ENCODE peak calls at places on chromosomes 2 and 18, in nine cellular contexts. X is lung, Z is MCF 10A, W is Calu3, M is neural progenitor cell, Y is bronchial epithelial cell, B is GM06990, L is IMR-90, D is GM13977. O is an unnamed sample.
A peak's percentile ranks its signal among the peaks of the same experiment; 100 is the strongest.

GRCh38 chr2:209162129-209162528 is 261.7 kb upstream of the MAP2 start:
- DNase-seq in X (no peak), Z (no peak), W (no peak), M (no peak), Y (peak; percentile 21), B (no peak), L (no peak), D (no peak), O (no peak)

GRCh38 chr18:48632676-48633257 is 93.9 kb downstream of the CTIF start:
- DNase-seq in X (no peak), Z (no peak), W (no peak), M (no peak), Y (no peak), B (no peak), L (no peak), D (no peak), O (no peak)

GRCh38 chr18:23684515-23685197 is 4.6 kb upstream of the LAMA3 start:
- DNase-seq in X (no peak), Z (no peak), W (no peak), M (no peak), Y (peak; percentile 48), B (no peak), L (no peak), D (no peak), O (no peak)

GRCh38 chr2:241808701-241809382 is at the start of gene NEU4:
- DNase-seq in X (no peak), Z (no peak), W (no peak), M (peak; percentile 62), Y (no peak), B (no peak), L (no peak), D (no peak), O (no peak)

GRCh38 chr2:172962824-172963223 is 112.8 kb upstream of the MAP3K20 start:
- DNase-seq in X (no peak), Z (peak; percentile 69), W (peak; percentile 13), M (no peak), Y (peak; percentile 85), B (no peak), L (peak; percentile 78), D (no peak), O (peak; percentile 72)

GRCh38 chr2:54122939-54123338 is 7.5 kb downstream of the ACYP2 start:
- DNase-seq in X (no peak), Z (peak; percentile 76), W (peak; percentile 15), M (no peak), Y (peak; percentile 91), B (no peak), L (peak; percentile 80), D (no peak), O (no peak)

GRCh38 chr2:111121028-111121872 is 536 bp downstream of the BCL2L11 start:
- DNase-seq in X (peak; percentile 55), Z (peak; percentile 53), W (peak; percentile 41), M (peak; percentile 75), Y (no peak), B (peak; percentile 73), L (no peak), D (peak; percentile 52), O (no peak)

GRCh38 chr2:126736133-126736874 is 80.3 kb downstream of the GYPC start:
- DNase-seq in X (peak; percentile 14), Z (peak; percentile 36), W (no peak), M (no peak), Y (no peak), B (no peak), L (peak; percentile 40), D (no peak), O (no peak)

GRCh38 chr2:50649626-50650397 is 382.1 kb downstream of the NRXN1 start:
- DNase-seq in X (no peak), Z (peak; percentile 34), W (no peak), M (no peak), Y (peak; percentile 93), B (no peak), L (peak; percentile 56), D (no peak), O (no peak)

GRCh38 chr2:100906131-100906530 is 86.2 kb downstream of the NPAS2 start:
- DNase-seq in X (no peak), Z (no peak), W (no peak), M (no peak), Y (no peak), B (no peak), L (no peak), D (no peak), O (no peak)

GRCh38 chr2:174587607-174588006 is 10.0 kb downstream of the WIPF1 start:
- DNase-seq in X (no peak), Z (no peak), W (no peak), M (no peak), Y (no peak), B (no peak), L (no peak), D (no peak), O (no peak)

GRCh38 chr2:180367831-180368230 is 360.7 kb upstream of the CWC22 start:
- DNase-seq in X (no peak), Z (peak; percentile 65), W (peak; percentile 43), M (no peak), Y (peak; percentile 41), B (no peak), L (peak; percentile 28), D (no peak), O (no peak)

GRCh38 chr2:13474538-13474937 is 757.8 kb downstream of the TRIB2 start:
- DNase-seq in X (no peak), Z (no peak), W (no peak), M (no peak), Y (no peak), B (peak; percentile 17), L (no peak), D (no peak), O (no peak)

GRCh38 chr2:194867328-194867727 is 789.7 kb upstream of the SLC39A10 start:
- DNase-seq in X (no peak), Z (peak; percentile 45), W (peak; percentile 3), M (no peak), Y (peak; percentile 25), B (no peak), L (no peak), D (peak; percentile 5), O (no peak)

GRCh38 chr2:170813611-170814550 is 2.8 kb upstream of the GAD1 start:
- DNase-seq in X (no peak), Z (peak; percentile 60), W (peak; percentile 46), M (peak; percentile 94), Y (peak; percentile 28), B (no peak), L (peak; percentile 44), D (no peak), O (no peak)

GRCh38 chr2:67918471-67918870 is 144.3 kb downstream of the C1D start:
- DNase-seq in X (no peak), Z (no peak), W (no peak), M (no peak), Y (peak; percentile 18), B (no peak), L (no peak), D (no peak), O (no peak)

GRCh38 chr2:10297950-10298349 is 4.8 kb upstream of the HPCAL1 start:
- DNase-seq in X (no peak), Z (peak; percentile 93), W (no peak), M (no peak), Y (peak; percentile 89), B (no peak), L (peak; percentile 97), D (no peak), O (peak; percentile 93)

GRCh38 chr2:26540977-26541376 is 63.1 kb upstream of the OTOF start:
- DNase-seq in X (no peak), Z (no peak), W (no peak), M (no peak), Y (no peak), B (no peak), L (no peak), D (no peak), O (no peak)

GRCh38 chr2:62370304-62371250 is 135.4 kb downstream of the TMEM17 start:
- DNase-seq in X (no peak), Z (no peak), W (no peak), M (peak; percentile 58), Y (no peak), B (no peak), L (no peak), D (no peak), O (no peak)

GRCh38 chr18:59593291-59593717 is 103.9 kb downstream of the CCBE1 start:
- DNase-seq in X (no peak), Z (no peak), W (no peak), M (no peak), Y (no peak), B (no peak), L (peak; percentile 40), D (no peak), O (no peak)

GRCh38 chr2:99154643-99155536 is at the start of the genes LIPT1 and TSGA10:
- DNase-seq in X (peak; percentile 92), Z (peak; percentile 89), W (peak; percentile 92), M (peak; percentile 90), Y (peak; percentile 78), B (peak; percentile 94), L (peak; percentile 92), D (peak; percentile 92), O (peak; percentile 83)
- TF ChIP-seq CTCF in X (no peak), Z (no peak), W (no peak), M (peak; percentile 35), Y (peak; percentile 16), B (peak; percentile 14), L (peak; percentile 7), D (no peak), O (no peak)

GRCh38 chr2:227932403-227932802 is 61.0 kb downstream of the DAW1 start:
- DNase-seq in X (no peak), Z (no peak), W (no peak), M (no peak), Y (peak; percentile 15), B (no peak), L (no peak), D (no peak), O (no peak)
- TF ChIP-seq CTCF in X (no peak), Z (no peak), W (no peak), M (no peak), Y (peak; percentile 16), B (peak; percentile 27), L (no peak), D (peak; percentile 1), O (no peak)

DNA sequence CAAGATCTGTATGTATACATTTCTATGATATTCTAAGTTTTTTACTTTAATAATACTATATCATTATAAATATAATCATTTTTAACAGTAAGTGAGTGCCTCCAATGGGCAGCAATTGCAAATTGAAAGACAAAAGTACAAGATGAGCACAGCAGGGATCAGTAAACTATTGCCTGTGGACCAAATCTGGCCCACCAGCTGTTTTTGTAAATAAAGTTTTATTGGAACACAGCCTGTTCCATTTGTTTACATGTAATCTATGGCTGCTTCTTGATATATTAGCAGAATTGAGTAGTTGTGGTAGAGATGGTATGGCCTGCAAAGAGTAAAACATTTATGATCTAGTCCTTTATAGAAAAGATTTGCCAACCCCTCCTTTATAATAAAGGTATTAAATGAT is 43.2 kb downstream of the CHST9 start:
- DNase-seq in X (no peak), Z (no peak), W (no peak), M (no peak), Y (no peak), B (no peak), L (no peak), D (no peak), O (no peak)
- TF ChIP-seq CTCF in X (no peak), Z (no peak), W (no peak), M (no peak), Y (no peak), B (no peak), L (no peak), D (no peak), O (no peak)

DNA sequence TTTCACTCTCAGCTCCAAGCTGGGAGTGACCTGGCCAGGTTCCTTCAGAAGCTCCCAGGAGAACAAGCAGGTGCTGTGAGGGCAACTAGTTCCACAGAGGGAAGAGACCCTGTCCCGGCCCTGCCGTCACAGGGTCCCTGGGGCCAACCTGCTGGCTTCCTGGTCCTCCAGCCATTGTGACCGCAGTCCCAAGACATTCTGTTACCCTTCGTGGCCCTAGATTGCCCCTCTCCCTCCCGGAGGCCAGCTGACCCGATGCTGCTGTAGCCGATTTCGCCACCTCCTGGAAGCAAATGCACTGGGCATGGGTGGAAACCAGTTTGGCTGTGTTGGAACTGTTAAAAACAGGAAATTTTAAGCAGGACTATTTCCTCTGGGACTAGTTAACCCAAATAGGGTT is 55.4 kb downstream of the EPAS1 start:
- DNase-seq in X (no peak), Z (no peak), W (no peak), M (no peak), Y (no peak), B (no peak), L (no peak), D (no peak), O (no peak)
- TF ChIP-seq CTCF in X (no peak), Z (no peak), W (no peak), M (no peak), Y (no peak), B (no peak), L (no peak), D (no peak), O (no peak)

O was measured in CD14-positive monocyte.